ENCODE peak calls at places on chromosomes 6 and 20, in eight cellular contexts. C is cardiac muscle cell, X is fibroblast of mammary gland, O is fibroblast of the aortic adventitia, Q is AG10803, V is neural progenitor cell, J is psoas muscle, T is A549. M is an unnamed sample.

GRCh38 chr6:43645613-43645964 is 753 bp downstream of the RSPH9 start:
- DNase-seq in C (no peak), J (no peak), Q (no peak), T (no peak), V (no peak), X (no peak), O (no peak), M (no peak)

GRCh38 chr20:33674294-33675126 is at the start of gene NECAB3:
- DNase-seq in V (peak), X (peak), J (peak), C (peak), T (peak), O (peak), Q (peak), M (peak)

GRCh38 chr20:5315807-5316187 is 957 bp downstream of the PROKR2 start:
- DNase-seq in T (no peak), Q (no peak), X (no peak), O (no peak), C (no peak), V (peak), J (no peak), M (no peak)

GRCh38 chr20:57241592-57241991 is 24.8 kb downstream of the BMP7 start:
- DNase-seq in V (no peak), X (no peak), J (no peak), O (no peak), Q (no peak), T (no peak), C (no peak), M (no peak)

GRCh38 chr20:38875170-38875993 is 50.8 kb upstream of the FAM83D start:
- DNase-seq in V (no peak), T (no peak), J (no peak), X (no peak), Q (no peak), O (no peak), C (no peak), M (no peak)

GRCh38 chr20:25223179-25223661 is 24.7 kb upstream of the PYGB start:
- DNase-seq in T (peak), X (peak), J (no peak), C (no peak), V (peak), O (peak), Q (peak), M (peak)

GRCh38 chr6:50264995-50265571 is 215.4 kb upstream of the DEFB112 start:
- DNase-seq in O (no peak), X (no peak), Q (no peak), C (peak), V (peak), J (no peak), T (no peak), M (peak)

GRCh38 chr20:36298795-36299339 is 7.3 kb upstream of the DLGAP4 start:
- DNase-seq in X (no peak), O (no peak), V (no peak), J (peak), T (no peak), Q (no peak), C (no peak), M (no peak)

GRCh38 chr6:28710466-28711191 is 184.9 kb downstream of the GPX5 start:
- DNase-seq in C (no peak), X (peak), T (peak), Q (peak), J (no peak), O (peak), V (peak), M (no peak)

GRCh38 chr6:15907914-15908518 is 220.9 kb upstream of the MYLIP start:
- DNase-seq in V (no peak), T (no peak), Q (no peak), J (no peak), C (no peak), X (no peak), O (no peak), M (no peak)

GRCh38 chr6:160733045-160733646 is 31.1 kb downstream of the PLG start:
- DNase-seq in X (peak), C (peak), Q (peak), O (peak), T (peak), J (no peak), V (peak), M (peak)

GRCh38 chr6:35228483-35228882 is 14.7 kb downstream of the SCUBE3 start:
- DNase-seq in Q (no peak), T (no peak), V (no peak), C (no peak), J (no peak), O (no peak), X (no peak), M (no peak)

GRCh38 chr20:50189681-50190250 is 864 bp upstream of the CEBPB start:
- DNase-seq in C (no peak), J (peak), V (peak), X (no peak), T (peak), O (no peak), Q (no peak), M (no peak)

GRCh38 chr6:127102299-127102698 is 16.2 kb upstream of the RSPO3 start:
- DNase-seq in Q (peak), O (peak), C (no peak), T (peak), X (peak), V (no peak), J (no peak), M (peak)

DNA sequence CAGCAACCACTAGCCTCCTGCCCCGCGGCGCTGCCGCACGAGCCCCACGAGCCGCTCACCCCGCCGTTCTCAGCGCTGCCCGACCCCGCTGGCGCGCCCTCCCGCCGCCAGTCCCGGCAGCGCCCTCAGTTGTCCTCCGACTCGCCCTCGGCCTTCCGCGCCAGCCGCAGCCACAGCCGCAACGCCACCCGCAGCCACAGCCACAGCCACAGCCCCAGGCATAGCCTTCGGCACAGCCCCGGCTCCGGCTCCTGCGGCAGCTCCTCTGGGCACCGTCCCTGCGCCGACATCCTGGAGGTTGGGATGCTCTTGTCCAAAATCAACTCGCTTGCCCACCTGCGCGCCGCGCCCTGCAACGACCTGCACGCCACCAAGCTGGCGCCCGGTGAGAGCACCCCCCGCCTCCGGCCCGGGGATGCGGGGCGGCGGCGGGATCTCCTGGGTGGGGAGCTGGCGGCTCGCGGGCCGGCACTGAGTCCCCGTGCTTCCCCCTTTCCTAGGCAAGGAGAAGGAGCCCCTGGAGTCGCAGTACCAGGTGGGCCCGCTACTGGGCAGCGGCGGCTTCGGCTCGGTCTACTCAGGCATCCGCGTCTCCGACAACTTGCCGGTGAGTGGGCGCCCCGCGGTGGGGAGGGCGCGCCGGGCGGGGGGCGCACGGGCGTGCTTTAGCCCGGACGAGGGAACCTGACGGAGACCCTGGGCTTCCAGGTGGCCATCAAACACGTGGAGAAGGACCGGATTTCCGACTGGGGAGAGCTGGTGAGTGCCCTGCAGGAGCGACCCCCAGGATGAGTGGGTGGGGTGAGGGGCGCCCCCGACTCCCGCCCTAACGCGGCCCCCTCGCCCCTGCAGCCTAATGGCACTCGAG is 555 bp downstream of the PIM1 start:
- DNase-seq in V (peak), Q (peak), O (no peak), J (peak), X (no peak), T (no peak), C (peak), M (peak)
- H3K4me3 ChIP-seq in V (peak), Q (peak), O (peak), J (peak), X (peak), T (peak), C (peak), M (peak)

DNA sequence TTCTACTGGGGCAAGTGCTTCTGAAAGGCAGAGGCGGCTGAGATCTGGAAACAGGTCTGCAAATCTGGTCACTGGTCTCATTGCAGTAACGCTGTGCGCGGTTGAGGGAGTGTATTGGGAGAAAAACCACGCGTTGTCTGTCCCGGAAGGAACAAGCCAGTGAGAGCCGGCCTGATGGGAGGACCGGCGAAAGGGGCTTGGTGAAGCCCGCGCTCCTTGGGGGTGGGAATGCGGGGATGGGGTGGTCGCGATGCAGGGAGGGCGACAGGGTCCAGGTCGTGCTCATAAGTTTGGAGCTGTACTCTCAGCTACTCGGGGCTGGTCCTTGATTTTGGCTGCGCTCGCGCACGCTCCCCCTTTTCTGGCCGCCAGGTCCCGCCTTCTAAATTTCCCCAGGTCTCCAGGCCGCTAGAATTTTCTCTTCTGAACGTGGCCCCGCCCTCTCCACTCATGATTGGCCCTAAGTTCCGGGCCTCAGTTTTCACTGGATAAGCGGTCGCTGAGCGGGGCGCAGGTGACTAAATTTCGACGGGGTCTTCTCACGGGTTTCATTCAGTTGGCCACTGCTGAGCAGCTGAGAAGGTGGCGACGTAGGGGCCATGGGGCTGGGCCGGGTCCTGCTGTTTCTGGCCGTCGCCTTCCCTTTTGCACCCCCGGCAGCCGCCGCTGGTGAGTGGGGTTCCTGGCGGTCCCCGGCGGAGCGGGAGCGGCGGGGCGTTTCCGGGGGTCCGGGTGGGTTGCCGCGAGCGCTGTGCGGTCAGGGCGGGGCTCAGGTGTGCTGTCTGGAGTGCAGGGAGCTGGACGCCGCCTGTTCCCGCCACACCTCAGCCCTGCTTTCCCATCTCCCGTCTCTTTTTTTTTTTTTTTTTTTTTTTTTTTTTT is at the start of gene MICB:
- DNase-seq in J (peak), X (peak), V (peak), Q (peak), C (peak), O (peak), T (peak), M (peak)
- TF ChIP-seq CTCF in J (no peak), X (no peak), V (no peak), Q (no peak), C (no peak), O (peak), T (no peak), M (no peak)

GRCh38 chr20:58889334-58890072 is 37.0 kb downstream of the GNAS start:
- DNase-seq in C (peak), J (no peak), V (peak), O (peak), T (no peak), X (no peak), Q (no peak), M (no peak)
- H3K4me3 ChIP-seq in C (peak), J (peak), V (peak), O (peak), T (no peak), X (peak), Q (peak), M (peak)

DNA sequence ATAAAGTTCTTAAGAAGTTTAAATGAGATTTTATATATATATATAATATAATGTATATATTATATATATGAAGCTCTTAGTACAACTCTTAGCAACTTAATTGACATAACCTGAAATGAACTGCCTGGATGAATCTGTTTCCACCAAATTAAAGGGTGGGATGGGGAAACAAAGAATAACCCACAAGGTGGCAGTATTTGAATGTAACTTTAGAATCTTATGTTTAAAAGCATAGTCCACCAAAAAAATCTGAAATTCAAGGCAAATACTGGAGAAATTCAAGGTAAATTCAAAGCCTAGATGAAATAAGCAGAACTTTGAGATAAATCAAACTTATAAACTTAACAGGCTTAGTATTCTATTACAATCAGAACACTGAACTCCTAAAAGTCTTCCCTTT is 4.4 kb upstream of the IBTK start:
- DNase-seq in J (no peak), Q (peak), C (peak), X (peak), O (peak), T (peak), V (peak), M (peak)
- TF ChIP-seq CTCF in J (peak), Q (peak), C (peak), X (peak), O (peak), T (peak), V (peak), M (peak)

DNA sequence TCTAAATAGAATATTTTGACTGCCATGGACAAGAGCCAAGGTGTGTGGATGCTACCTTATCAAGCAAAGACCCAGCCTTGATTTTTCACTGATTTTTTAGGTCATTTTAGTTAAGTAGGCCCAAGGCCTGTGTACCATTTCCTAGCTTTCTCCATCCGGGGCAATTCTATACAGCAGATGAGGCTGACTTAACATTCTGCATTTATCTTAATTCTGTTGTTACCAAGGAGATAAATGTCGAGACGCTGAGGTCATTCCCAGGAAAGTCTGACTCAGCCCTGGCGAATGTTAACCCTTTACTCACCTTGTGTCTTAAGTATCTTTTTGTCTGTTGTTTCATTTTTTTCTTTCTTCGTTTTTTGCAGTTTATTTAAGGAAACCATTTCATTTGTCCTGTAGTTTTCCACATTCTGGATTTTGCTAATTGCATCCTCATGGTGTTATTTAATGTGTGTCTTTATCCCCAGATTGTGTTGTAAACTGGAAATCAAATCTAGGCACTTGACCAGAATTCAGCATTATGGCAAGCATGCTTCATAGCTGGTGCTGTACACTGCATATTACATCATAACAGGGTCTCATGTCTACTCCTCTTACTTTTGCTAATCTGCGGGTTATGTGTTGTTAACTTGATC is 277.0 kb downstream of the CDKAL1 start:
- DNase-seq in J (no peak), V (peak), T (peak), C (peak), X (peak), O (peak), Q (peak), M (peak)
- H3K4me3 ChIP-seq in J (no peak), V (no peak), T (no peak), C (no peak), X (no peak), O (no peak), Q (no peak), M (no peak)

GRCh38 chr6:29968130-29968529 is 25.8 kb downstream of the HLA-A start:
- DNase-seq in O (peak), J (no peak), C (no peak), Q (peak), V (no peak), X (peak), T (peak), M (peak)

GRCh38 chr6:29965873-29966601 is 23.7 kb downstream of the HLA-A start:
- DNase-seq in X (peak), C (peak), Q (peak), T (peak), O (peak), V (peak), J (peak), M (peak)

GRCh38 chr6:29968905-29969304 is 26.6 kb downstream of the HLA-A start:
- DNase-seq in T (no peak), Q (no peak), J (no peak), V (no peak), C (no peak), X (no peak), O (no peak), M (no peak)

GRCh38 chr6:29964904-29965872 is 22.9 kb downstream of the HLA-A start:
- DNase-seq in X (peak), Q (peak), C (peak), T (peak), V (peak), O (peak), J (peak), M (peak)

GRCh38 chr6:29967379-29968010 is 25.2 kb downstream of the HLA-A start:
- DNase-seq in Q (no peak), C (no peak), J (no peak), X (peak), T (no peak), V (peak), O (no peak), M (no peak)
- TF ChIP-seq CTCF in Q (no peak), C (peak), J (peak), X (peak), T (peak), V (no peak), O (no peak), M (no peak)

DNA sequence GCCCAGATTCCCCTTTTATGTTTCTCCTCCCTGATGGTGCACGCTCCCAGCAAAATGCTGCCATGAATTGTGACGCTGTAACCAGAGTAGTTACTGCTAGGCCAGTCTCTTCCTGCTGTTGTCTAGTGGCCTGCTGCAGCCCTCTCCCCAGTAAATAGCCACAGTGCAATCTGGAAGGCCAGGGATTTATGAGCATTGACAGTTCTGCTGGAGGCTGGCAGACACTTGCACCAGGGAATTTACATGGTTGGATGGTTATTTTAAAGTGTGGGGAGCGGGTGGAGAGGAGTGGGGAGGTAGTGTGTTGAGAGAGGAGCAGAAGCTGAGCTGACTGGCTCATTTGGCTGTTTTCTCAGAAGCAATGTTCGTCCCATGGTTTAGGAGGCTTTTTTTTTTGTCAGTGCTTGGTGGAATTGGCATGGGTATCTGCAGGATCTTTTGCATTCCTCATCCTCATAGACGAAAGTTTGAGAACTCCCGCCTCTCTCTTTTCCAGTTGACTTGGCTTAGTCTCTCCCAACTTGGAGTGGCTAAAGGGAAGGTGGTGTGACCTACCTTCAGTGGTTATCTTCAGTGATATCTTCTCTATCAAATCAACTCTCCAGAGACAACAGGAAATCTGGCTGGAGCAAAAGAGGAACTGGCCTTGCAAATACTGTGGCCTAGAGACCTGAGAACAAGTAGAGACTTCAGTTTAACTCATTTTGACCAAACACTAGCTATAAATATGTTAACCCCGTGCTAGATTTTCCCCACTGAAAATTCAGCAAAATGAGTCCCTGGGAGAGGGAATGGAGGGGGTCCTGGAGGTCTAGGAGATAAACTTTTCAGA is 99.2 kb upstream of the VSTM2L start:
- DNase-seq in V (no peak), X (no peak), T (no peak), O (no peak), C (no peak), Q (no peak), J (no peak), M (no peak)
- H3K4me3 ChIP-seq in V (no peak), X (no peak), T (no peak), O (no peak), C (no peak), Q (no peak), J (no peak), M (no peak)

DNA sequence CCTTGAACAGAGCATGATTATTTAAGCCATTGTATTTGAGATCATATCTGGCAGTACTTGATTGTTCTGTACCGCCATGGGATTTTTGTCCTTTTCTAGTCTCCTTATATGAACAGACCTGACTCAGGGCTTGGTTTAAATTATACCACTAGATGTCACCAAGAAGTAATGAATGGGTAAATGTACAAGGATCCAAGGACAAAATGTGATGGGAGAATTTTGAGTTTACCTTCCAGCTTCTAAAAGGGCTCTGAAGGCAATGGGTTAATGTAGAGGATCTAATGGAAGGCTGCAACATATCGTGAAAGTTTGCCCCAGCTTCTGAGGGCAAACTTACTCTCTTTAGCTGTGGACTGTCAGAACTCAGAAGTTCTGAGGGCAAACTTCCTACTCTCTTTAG is 12.0 kb downstream of the RNF8 start:
- DNase-seq in J (no peak), O (peak), T (no peak), X (peak), Q (peak), V (no peak), C (no peak), M (peak)
- TF ChIP-seq CTCF in J (peak), O (peak), T (peak), X (peak), Q (peak), V (peak), C (peak), M (peak)

GRCh38 chr6:157984686-157985225 is 3.1 kb downstream of the SYNJ2 start:
- DNase-seq in X (no peak), Q (no peak), V (no peak), J (no peak), T (no peak), O (no peak), C (no peak), M (no peak)
- H3K4me3 ChIP-seq in X (no peak), Q (no peak), V (no peak), J (no peak), T (peak), O (no peak), C (no peak), M (peak)

M was measured in foreskin fibroblast.